ENCODE peak calls at places on chromosome X, in six cellular contexts. J is cardiac muscle cell, L is prostate gland, G is IMR-90, Y is mesendoderm, M is Karpas-422. S is an unnamed sample. For H3K27me3 and H3K4me1, the result is how much of the 10 kb centered on the place peaks cover.

GRCh38 chrX:124274438-124275166 is 57.9 kb upstream of the TEX13D start:
- DNase-seq in J (no peak), L (no peak), G (no peak), Y (peak), M (no peak), S (no peak)

GRCh38 chrX:77446029-77446585 is 1.1 kb upstream of the FGF16 start:
- DNase-seq in J (no peak), L (no peak), G (no peak), Y (peak), M (no peak), S (no peak)

GRCh38 chrX:146831994-146832393 is 17.4 kb upstream of the CXorf51A start:
- DNase-seq in J (no peak), L (no peak), G (no peak), Y (no peak), M (no peak), S (no peak)

GRCh38 chrX:78388663-78389062 is 61.3 kb upstream of the CYSLTR1 start:
- DNase-seq in J (no peak), L (no peak), G (no peak), Y (peak), M (no peak), S (no peak)

GRCh38 chrX:133523094-133523493 is 107.8 kb upstream of the GPC4 start:
- DNase-seq in J (no peak), L (peak), G (no peak), Y (no peak), M (no peak), S (no peak)

GRCh38 chrX:138877746-138878145 is 166.2 kb upstream of the FGF13 start:
- DNase-seq in J (no peak), L (no peak), G (no peak), Y (no peak), M (no peak), S (no peak)

GRCh38 chrX:110021180-110022022 is 18.5 kb downstream of the TMEM164 start:
- DNase-seq in J (peak), L (no peak), G (peak), Y (no peak), M (no peak), S (no peak)

GRCh38 chrX:3651272-3651671 is 62.2 kb downstream of the PRKX start:
- DNase-seq in J (peak), L (no peak), G (peak), Y (peak), M (peak), S (no peak)

GRCh38 chrX:1392376-1393130 is 640 bp upstream of the SLC25A6 start:
- DNase-seq in J (peak), L (peak), G (peak), Y (peak), M (peak), S (no peak)

GRCh38 chrX:139554991-139555675 is 24.6 kb downstream of the F9 start:
- DNase-seq in J (no peak), L (no peak), G (no peak), Y (no peak), M (no peak), S (peak)

GRCh38 chrX:639151-639550 is 8.6 kb downstream of the SHOX start:
- DNase-seq in J (no peak), L (no peak), G (no peak), Y (no peak), M (no peak), S (no peak)

GRCh38 chrX:103200951-103201529 is 13.9 kb upstream of the BEX4 start:
- DNase-seq in J (no peak), L (peak), G (no peak), Y (peak), M (peak), S (no peak)

GRCh38 chrX:65643046-65643785 is 24.2 kb upstream of the MSN start:
- DNase-seq in J (peak), L (peak), G (peak), Y (peak), M (no peak), S (no peak)

GRCh38 chrX:29775890-29776289 is 439.5 kb upstream of the MAGEB2 start:
- DNase-seq in J (no peak), L (no peak), G (no peak), Y (no peak), M (no peak), S (no peak)

GRCh38 chrX:46447384-46447783 is 97.8 kb downstream of the ZNF674 start:
- DNase-seq in J (peak), L (no peak), G (peak), Y (no peak), M (no peak), S (no peak)

GRCh38 chrX:86349115-86349514 is 200.9 kb downstream of the DACH2 start:
- DNase-seq in J (no peak), L (no peak), G (no peak), Y (no peak), M (no peak), S (no peak)

GRCh38 chrX:65688403-65688881 is 21.0 kb downstream of the MSN start:
- DNase-seq in J (peak), L (no peak), G (peak), Y (no peak), M (no peak), S (no peak)

GRCh38 chrX:22686138-22686541 is 313.6 kb upstream of the DDX53 start:
- DNase-seq in J (peak), L (no peak), G (peak), Y (no peak), M (no peak), S (no peak)

GRCh38 chrX:106608016-106608415 is 3.8 kb upstream of the RADX start:
- DNase-seq in J (no peak), L (no peak), G (no peak), Y (peak), M (no peak), S (no peak)

GRCh38 chrX:104307341-104307740 is 52.6 kb upstream of the ESX1 start:
- DNase-seq in J (no peak), L (no peak), G (no peak), Y (no peak), M (no peak), S (no peak)

GRCh38 chrX:126824596-126824995 is 5.1 kb downstream of the PRR32 start:
- DNase-seq in J (no peak), L (no peak), G (no peak), Y (no peak), M (no peak), S (no peak)

GRCh38 chrX:26747877-26748276 is 531.9 kb downstream of the MAGEB5 start:
- DNase-seq in J (no peak), L (no peak), G (no peak), Y (no peak), M (no peak), S (peak)

GRCh38 chrX:1215123-1215823 is 2.8 kb upstream of the CRLF2 start:
- DNase-seq in J (no peak), L (no peak), G (no peak), Y (no peak), M (no peak), S (no peak)

GRCh38 chrX:10016516-10017132 is 49.5 kb downstream of the CLDN34 start:
- DNase-seq in J (no peak), L (peak), G (no peak), Y (no peak), M (no peak), S (no peak)

GRCh38 chrX:72712094-72712755 is 1.9 kb downstream of the PHKA1 start:
- DNase-seq in J (peak), L (no peak), G (peak), Y (peak), M (no peak), S (no peak)

GRCh38 chrX:10633722-10634121 is 13.3 kb upstream of the MID1 start:
- DNase-seq in J (peak), L (no peak), G (peak), Y (peak), M (no peak), S (no peak)

GRCh38 chrX:133544105-133544504 is 128.8 kb upstream of the GPC4 start:
- DNase-seq in J (peak), L (no peak), G (peak), Y (peak), M (no peak), S (no peak)

GRCh38 chrX:34877451-34877850 is 65.1 kb upstream of the FAM47B start:
- DNase-seq in J (no peak), L (no peak), G (peak), Y (no peak), M (no peak), S (no peak)

GRCh38 chrX:134669378-134670098 is 11.3 kb upstream of the PLAC1 start:
- DNase-seq in J (peak), L (no peak), G (peak), Y (peak), M (no peak), S (peak)

GRCh38 chrX:150570512-150570911 is 2.1 kb downstream of the MTM1 start:
- DNase-seq in J (peak), L (no peak), G (no peak), Y (no peak), M (no peak), S (no peak)

GRCh38 chrX:103774070-103774642 is 2.5 kb upstream of the PLP1 start:
- DNase-seq in J (peak), L (peak), G (peak), Y (no peak), M (peak), S (no peak)

GRCh38 chrX:70253377-70254062 is 6.5 kb downstream of the P2RY4 start:
- DNase-seq in J (no peak), L (no peak), G (peak), Y (peak), M (no peak), S (no peak)

GRCh38 chrX:46311581-46312120 is 233.6 kb downstream of the ZNF674 start:
- DNase-seq in J (no peak), L (no peak), G (no peak), Y (no peak), M (no peak), S (no peak)

GRCh38 chrX:152949114-152949513 is 44.8 kb downstream of the PNMA5 start:
- DNase-seq in J (no peak), L (no peak), G (no peak), Y (no peak), M (no peak), S (no peak)
- H3K27me3 ChIP-seq in J (under half), L (under half), G (under half), Y (under half), M (under half), S (under half)

DNA sequence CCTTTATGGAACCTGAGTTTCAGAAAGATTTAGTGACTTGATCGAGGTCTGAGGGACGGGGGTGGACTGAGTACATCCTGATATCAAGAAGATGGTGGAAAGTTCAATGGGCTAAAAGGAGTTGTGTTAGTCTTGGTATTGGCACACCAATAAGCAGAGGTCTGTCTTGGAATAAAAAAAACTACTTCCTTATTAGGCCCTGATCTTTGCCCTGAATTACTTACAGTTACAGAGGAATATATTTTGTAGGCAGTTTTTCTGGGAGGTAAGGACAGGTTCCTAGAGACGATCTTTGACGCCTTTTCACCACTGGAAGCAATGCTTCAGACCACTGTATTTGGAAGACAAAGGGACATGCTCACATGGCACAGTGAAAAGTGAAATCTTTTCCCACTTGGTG is 673 bp upstream of the XK start:
- DNase-seq in J (no peak), L (no peak), G (no peak), Y (peak), M (no peak), S (no peak)
- H3K4me1 ChIP-seq in J (under half), L (under half), G (under half), Y (under half), M (under half), S (under half)

GRCh38 chrX:135984220-135984619 is 1.0 kb upstream of the SLC9A6 start:
- DNase-seq in J (no peak), L (no peak), G (no peak), Y (no peak), M (no peak), S (no peak)
- H3K27ac ChIP-seq in J (no peak), L (peak), G (peak), Y (no peak), M (no peak), S (no peak)

DNA sequence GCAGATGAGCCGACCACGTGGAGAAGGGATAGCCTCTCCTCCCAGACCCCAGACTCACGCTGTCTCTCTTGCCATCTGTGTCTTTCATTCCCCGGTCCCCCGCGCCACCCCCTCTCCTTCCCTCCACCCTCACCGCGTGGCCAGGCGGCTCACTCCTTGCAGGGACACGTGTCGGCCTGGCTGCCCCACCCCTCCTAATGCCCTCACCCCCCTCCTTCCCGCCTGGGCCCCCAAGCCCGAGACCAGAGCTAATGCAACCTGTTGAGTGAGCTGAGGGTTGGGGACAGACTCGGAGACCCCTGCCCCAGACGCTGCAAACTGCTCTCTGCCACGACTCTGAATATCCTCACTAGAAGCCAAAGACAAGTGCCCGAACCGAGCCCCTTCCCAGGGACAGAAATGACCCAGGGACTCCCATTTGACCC is 1.8 kb downstream of the SLC38A5 start:
- DNase-seq in J (no peak), L (no peak), G (no peak), Y (peak), M (no peak), S (no peak)
- H3K27me3 ChIP-seq in J (under half), L (under half), G (under half), Y (under half), M (under half), S (under half)

GRCh38 chrX:17443546-17443945 is 68.5 kb downstream of the NHS start:
- DNase-seq in J (peak), L (no peak), G (no peak), Y (no peak), M (no peak), S (no peak)

GRCh38 chrX:17440258-17440657 is 65.3 kb downstream of the NHS start:
- DNase-seq in J (no peak), L (no peak), G (no peak), Y (no peak), M (no peak), S (no peak)

GRCh38 chrX:17440836-17441235 is 65.8 kb downstream of the NHS start:
- DNase-seq in J (peak), L (no peak), G (no peak), Y (no peak), M (no peak), S (no peak)

GRCh38 chrX:17441965-17442364 is 67.0 kb downstream of the NHS start:
- DNase-seq in J (no peak), L (no peak), G (peak), Y (no peak), M (no peak), S (no peak)

GRCh38 chrX:17442898-17443297 is 67.9 kb downstream of the NHS start:
- DNase-seq in J (no peak), L (no peak), G (no peak), Y (no peak), M (no peak), S (no peak)
- H3K4me1 ChIP-seq in J (under half), L (under half), G (under half), Y (under half), M (under half), S (under half)

GRCh38 chrX:130082244-130083106 is 27.8 kb downstream of the ELF4 start:
- DNase-seq in J (peak), L (no peak), G (no peak), Y (no peak), M (peak), S (peak)

GRCh38 chrX:130081421-130082045 is 28.8 kb downstream of the ELF4 start:
- DNase-seq in J (no peak), L (no peak), G (no peak), Y (no peak), M (no peak), S (no peak)

GRCh38 chrX:130083107-130083490 is 27.2 kb downstream of the ELF4 start:
- DNase-seq in J (no peak), L (no peak), G (no peak), Y (peak), M (no peak), S (no peak)

GRCh38 chrX:130079824-130080406 is 30.4 kb downstream of the ELF4 start:
- DNase-seq in J (peak), L (peak), G (peak), Y (peak), M (peak), S (no peak)

DNA sequence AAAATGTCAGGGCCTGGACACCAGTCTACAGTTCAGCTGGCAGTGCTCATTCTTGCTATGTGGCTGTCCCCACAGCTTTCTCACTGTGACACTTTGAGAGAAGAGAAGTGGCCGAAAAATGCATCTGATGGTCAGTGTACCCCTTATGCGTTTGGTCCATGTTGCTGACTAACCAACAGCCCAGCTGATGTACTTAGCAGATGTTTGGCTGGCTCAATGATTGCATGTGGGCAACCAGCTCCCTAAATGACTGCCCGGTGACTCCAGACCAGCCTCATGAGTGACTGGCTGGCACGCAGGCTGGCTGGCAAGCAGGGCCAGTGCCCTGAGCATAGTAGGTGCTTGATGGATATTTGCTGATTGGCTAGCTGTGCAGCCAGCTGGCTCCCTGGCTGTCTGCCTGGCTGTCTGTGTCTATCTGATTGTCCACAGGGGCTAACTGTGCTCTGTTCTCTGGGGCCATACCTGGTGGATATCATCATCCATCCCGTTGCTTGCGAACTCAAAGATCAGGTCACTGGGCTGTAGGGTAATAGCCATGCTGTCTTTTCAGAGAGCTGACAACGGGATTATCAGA is 29.4 kb downstream of the ELF4 start:
- DNase-seq in J (no peak), L (no peak), G (no peak), Y (no peak), M (no peak), S (no peak)
- H3K27ac ChIP-seq in J (no peak), L (no peak), G (no peak), Y (no peak), M (peak), S (no peak)

GRCh38 chrX:69076084-69076483 is 89.2 kb downstream of the PJA1 start:
- DNase-seq in J (no peak), L (no peak), G (no peak), Y (no peak), M (no peak), S (peak)
- H3K27me3 ChIP-seq in J (under half), L (under half), G (under half), Y (under half), M (under half), S (under half)

GRCh38 chrX:149494844-149495565 is 10.1 kb downstream of the IDS start:
- DNase-seq in J (no peak), L (no peak), G (no peak), Y (no peak), M (no peak), S (no peak)

GRCh38 chrX:149498767-149499166 is 6.3 kb downstream of the IDS start:
- DNase-seq in J (no peak), L (no peak), G (no peak), Y (no peak), M (no peak), S (no peak)

GRCh38 chrX:149497626-149498025 is 7.5 kb downstream of the IDS start:
- DNase-seq in J (no peak), L (no peak), G (peak), Y (no peak), M (no peak), S (no peak)

GRCh38 chrX:149495573-149496071 is 9.5 kb downstream of the IDS start:
- DNase-seq in J (peak), L (no peak), G (peak), Y (peak), M (no peak), S (no peak)

DNA sequence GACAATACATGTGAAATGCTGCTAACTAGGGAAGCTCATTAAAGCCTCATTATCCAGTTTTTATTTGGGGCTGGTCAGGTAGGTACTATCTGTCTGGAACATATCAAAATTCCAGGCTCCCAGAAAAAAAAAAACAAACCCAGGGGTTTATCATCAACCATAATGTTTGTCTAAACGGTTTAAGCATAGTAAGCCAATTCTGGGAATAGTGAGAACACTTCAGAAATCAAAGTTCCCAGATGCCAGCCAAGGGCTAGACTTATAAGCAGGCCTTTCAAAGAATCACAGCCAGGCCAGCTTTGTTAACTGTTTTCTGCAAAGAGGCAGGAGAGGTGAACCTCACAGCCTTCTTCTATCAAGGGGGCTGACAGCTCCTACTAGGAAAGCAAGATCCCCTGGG is 8.1 kb downstream of the IDS start:
- DNase-seq in J (no peak), L (no peak), G (no peak), Y (no peak), M (no peak), S (no peak)
- H3K4me1 ChIP-seq in J (under half), L (under half), G (under half), Y (under half), M (under half), S (under half)